ENCODE peak calls at places on chromosomes 16 and 17, in nine cellular contexts. One of them, this sample, is unnamed.

GRCh38 chr17:41695134-41695661 is 6.5 kb downstream of the EIF1 start:
- ATAC-seq in activated naive CD8-positive, alpha-beta T cell treated with anti-CD3 and anti-CD28 coated beads, Interleukin-2, amount 10 ng/mL, durations not matched to agents 7 days and 5 days: no peak
- ATAC-seq in lung: no peak
- ATAC-seq in activated CD8-positive, alpha-beta memory T cell treated with anti-CD3 and anti-CD28 coated beads, Interleukin-2, amount 10 ng/mL, durations not matched to agents 7 days and 5 days: no peak
- ATAC-seq in heart right ventricle: no peak
- ATAC-seq in sciatic nerve: no peak
- ATAC-seq in activated CD4-positive, alpha-beta T cell treated with anti-CD3 and anti-CD28 coated beads for 36 hours: no peak
- ATAC-seq in upper lobe of right lung: no peak
- ATAC-seq in WTC11: no peak
- ATAC-seq in this sample: no peak

GRCh38 chr17:80428796-80429195 is 13.8 kb downstream of the ENDOV start:
- ATAC-seq in activated naive CD8-positive, alpha-beta T cell treated with anti-CD3 and anti-CD28 coated beads, Interleukin-2, amount 10 ng/mL, durations not matched to agents 7 days and 5 days: no peak
- ATAC-seq in upper lobe of right lung: no peak
- ATAC-seq in WTC11: no peak
- ATAC-seq in activated CD8-positive, alpha-beta memory T cell treated with anti-CD3 and anti-CD28 coated beads, Interleukin-2, amount 10 ng/mL, durations not matched to agents 7 days and 5 days: no peak
- ATAC-seq in activated CD4-positive, alpha-beta T cell treated with anti-CD3 and anti-CD28 coated beads for 36 hours: no peak
- ATAC-seq in sciatic nerve: no peak
- ATAC-seq in heart right ventricle: no peak
- ATAC-seq in lung: no peak
- ATAC-seq in this sample: no peak

GRCh38 chr16:8764486-8765250 is 32.8 kb downstream of the TMEM186 start:
- ATAC-seq in sciatic nerve: no peak
- ATAC-seq in activated CD8-positive, alpha-beta memory T cell treated with anti-CD3 and anti-CD28 coated beads, Interleukin-2, amount 10 ng/mL, durations not matched to agents 7 days and 5 days: no peak
- ATAC-seq in activated naive CD8-positive, alpha-beta T cell treated with anti-CD3 and anti-CD28 coated beads, Interleukin-2, amount 10 ng/mL, durations not matched to agents 7 days and 5 days: no peak
- ATAC-seq in lung: no peak
- ATAC-seq in activated CD4-positive, alpha-beta T cell treated with anti-CD3 and anti-CD28 coated beads for 36 hours: no peak
- ATAC-seq in WTC11: peak; percentile 68
- ATAC-seq in heart right ventricle: no peak
- ATAC-seq in upper lobe of right lung: no peak
- ATAC-seq in this sample: no peak

GRCh38 chr17:9252525-9252924 is 231.2 kb downstream of the NTN1 start:
- ATAC-seq in sciatic nerve: no peak
- ATAC-seq in lung: no peak
- ATAC-seq in activated naive CD8-positive, alpha-beta T cell treated with anti-CD3 and anti-CD28 coated beads, Interleukin-2, amount 10 ng/mL, durations not matched to agents 7 days and 5 days: peak; percentile 70
- ATAC-seq in activated CD8-positive, alpha-beta memory T cell treated with anti-CD3 and anti-CD28 coated beads, Interleukin-2, amount 10 ng/mL, durations not matched to agents 7 days and 5 days: no peak
- ATAC-seq in heart right ventricle: no peak
- ATAC-seq in upper lobe of right lung: no peak
- ATAC-seq in activated CD4-positive, alpha-beta T cell treated with anti-CD3 and anti-CD28 coated beads for 36 hours: peak; percentile 93
- ATAC-seq in WTC11: no peak
- ATAC-seq in this sample: no peak

GRCh38 chr17:15255713-15256454 is 9.2 kb downstream of the PMP22 start:
- ATAC-seq in activated naive CD8-positive, alpha-beta T cell treated with anti-CD3 and anti-CD28 coated beads, Interleukin-2, amount 10 ng/mL, durations not matched to agents 7 days and 5 days: no peak
- ATAC-seq in heart right ventricle: no peak
- ATAC-seq in lung: no peak
- ATAC-seq in activated CD4-positive, alpha-beta T cell treated with anti-CD3 and anti-CD28 coated beads for 36 hours: no peak
- ATAC-seq in upper lobe of right lung: no peak
- ATAC-seq in WTC11: no peak
- ATAC-seq in activated CD8-positive, alpha-beta memory T cell treated with anti-CD3 and anti-CD28 coated beads, Interleukin-2, amount 10 ng/mL, durations not matched to agents 7 days and 5 days: no peak
- ATAC-seq in sciatic nerve: no peak
- ATAC-seq in this sample: no peak

GRCh38 chr17:1082579-1082978 is 85.7 kb downstream of the TIMM22 start:
- ATAC-seq in activated CD4-positive, alpha-beta T cell treated with anti-CD3 and anti-CD28 coated beads for 36 hours: no peak
- ATAC-seq in sciatic nerve: no peak
- ATAC-seq in activated CD8-positive, alpha-beta memory T cell treated with anti-CD3 and anti-CD28 coated beads, Interleukin-2, amount 10 ng/mL, durations not matched to agents 7 days and 5 days: no peak
- ATAC-seq in activated naive CD8-positive, alpha-beta T cell treated with anti-CD3 and anti-CD28 coated beads, Interleukin-2, amount 10 ng/mL, durations not matched to agents 7 days and 5 days: no peak
- ATAC-seq in lung: no peak
- ATAC-seq in WTC11: no peak
- ATAC-seq in upper lobe of right lung: no peak
- ATAC-seq in heart right ventricle: no peak
- ATAC-seq in this sample: no peak

GRCh38 chr17:39212200-39212810 is 12.2 kb downstream of the RPL19 start:
- ATAC-seq in upper lobe of right lung: no peak
- ATAC-seq in WTC11: no peak
- ATAC-seq in sciatic nerve: no peak
- ATAC-seq in activated CD4-positive, alpha-beta T cell treated with anti-CD3 and anti-CD28 coated beads for 36 hours: no peak
- ATAC-seq in activated naive CD8-positive, alpha-beta T cell treated with anti-CD3 and anti-CD28 coated beads, Interleukin-2, amount 10 ng/mL, durations not matched to agents 7 days and 5 days: no peak
- ATAC-seq in lung: no peak
- ATAC-seq in heart right ventricle: no peak
- ATAC-seq in activated CD8-positive, alpha-beta memory T cell treated with anti-CD3 and anti-CD28 coated beads, Interleukin-2, amount 10 ng/mL, durations not matched to agents 7 days and 5 days: no peak
- ATAC-seq in this sample: no peak

GRCh38 chr17:38872671-38873385 is 3.0 kb downstream of the LASP1 start:
- ATAC-seq in WTC11: no peak
- ATAC-seq in activated CD8-positive, alpha-beta memory T cell treated with anti-CD3 and anti-CD28 coated beads, Interleukin-2, amount 10 ng/mL, durations not matched to agents 7 days and 5 days: no peak
- ATAC-seq in heart right ventricle: no peak
- ATAC-seq in activated CD4-positive, alpha-beta T cell treated with anti-CD3 and anti-CD28 coated beads for 36 hours: no peak
- ATAC-seq in sciatic nerve: no peak
- ATAC-seq in activated naive CD8-positive, alpha-beta T cell treated with anti-CD3 and anti-CD28 coated beads, Interleukin-2, amount 10 ng/mL, durations not matched to agents 7 days and 5 days: no peak
- ATAC-seq in lung: no peak
- ATAC-seq in upper lobe of right lung: no peak
- ATAC-seq in this sample: no peak

GRCh38 chr17:29572691-29573557 is 4.4 kb downstream of the TP53I13 start:
- ATAC-seq in activated naive CD8-positive, alpha-beta T cell treated with anti-CD3 and anti-CD28 coated beads, Interleukin-2, amount 10 ng/mL, durations not matched to agents 7 days and 5 days: peak; percentile 17
- ATAC-seq in heart right ventricle: peak; percentile 64
- ATAC-seq in WTC11: peak; percentile 14
- ATAC-seq in activated CD4-positive, alpha-beta T cell treated with anti-CD3 and anti-CD28 coated beads for 36 hours: peak; percentile 29
- ATAC-seq in activated CD8-positive, alpha-beta memory T cell treated with anti-CD3 and anti-CD28 coated beads, Interleukin-2, amount 10 ng/mL, durations not matched to agents 7 days and 5 days: peak; percentile 43
- ATAC-seq in lung: no peak
- ATAC-seq in sciatic nerve: peak; percentile 38
- ATAC-seq in upper lobe of right lung: peak; percentile 49
- ATAC-seq in this sample: peak; percentile 61

GRCh38 chr17:4329838-4330237 is 36.6 kb downstream of the UBE2G1 start:
- ATAC-seq in lung: no peak
- ATAC-seq in upper lobe of right lung: no peak
- ATAC-seq in activated CD4-positive, alpha-beta T cell treated with anti-CD3 and anti-CD28 coated beads for 36 hours: peak; percentile 43
- ATAC-seq in activated CD8-positive, alpha-beta memory T cell treated with anti-CD3 and anti-CD28 coated beads, Interleukin-2, amount 10 ng/mL, durations not matched to agents 7 days and 5 days: no peak
- ATAC-seq in activated naive CD8-positive, alpha-beta T cell treated with anti-CD3 and anti-CD28 coated beads, Interleukin-2, amount 10 ng/mL, durations not matched to agents 7 days and 5 days: no peak
- ATAC-seq in sciatic nerve: no peak
- ATAC-seq in heart right ventricle: no peak
- ATAC-seq in WTC11: no peak
- ATAC-seq in this sample: peak; percentile 46

GRCh38 chr16:20023190-20023589 is 50.5 kb downstream of the GPR139 start:
- ATAC-seq in lung: no peak
- ATAC-seq in heart right ventricle: no peak
- ATAC-seq in upper lobe of right lung: no peak
- ATAC-seq in activated naive CD8-positive, alpha-beta T cell treated with anti-CD3 and anti-CD28 coated beads, Interleukin-2, amount 10 ng/mL, durations not matched to agents 7 days and 5 days: no peak
- ATAC-seq in activated CD8-positive, alpha-beta memory T cell treated with anti-CD3 and anti-CD28 coated beads, Interleukin-2, amount 10 ng/mL, durations not matched to agents 7 days and 5 days: no peak
- ATAC-seq in sciatic nerve: no peak
- ATAC-seq in WTC11: no peak
- ATAC-seq in activated CD4-positive, alpha-beta T cell treated with anti-CD3 and anti-CD28 coated beads for 36 hours: no peak
- ATAC-seq in this sample: no peak

GRCh38 chr17:51588063-51588462 is 327.7 kb downstream of the UTP18 start:
- ATAC-seq in sciatic nerve: no peak
- ATAC-seq in activated CD8-positive, alpha-beta memory T cell treated with anti-CD3 and anti-CD28 coated beads, Interleukin-2, amount 10 ng/mL, durations not matched to agents 7 days and 5 days: no peak
- ATAC-seq in upper lobe of right lung: no peak
- ATAC-seq in lung: no peak
- ATAC-seq in heart right ventricle: no peak
- ATAC-seq in activated CD4-positive, alpha-beta T cell treated with anti-CD3 and anti-CD28 coated beads for 36 hours: no peak
- ATAC-seq in activated naive CD8-positive, alpha-beta T cell treated with anti-CD3 and anti-CD28 coated beads, Interleukin-2, amount 10 ng/mL, durations not matched to agents 7 days and 5 days: no peak
- ATAC-seq in WTC11: no peak
- ATAC-seq in this sample: no peak

GRCh38 chr17:47705536-47706481 is 11.8 kb downstream of the TBKBP1 start:
- ATAC-seq in heart right ventricle: no peak
- ATAC-seq in activated CD8-positive, alpha-beta memory T cell treated with anti-CD3 and anti-CD28 coated beads, Interleukin-2, amount 10 ng/mL, durations not matched to agents 7 days and 5 days: peak; percentile 22
- ATAC-seq in WTC11: no peak
- ATAC-seq in activated CD4-positive, alpha-beta T cell treated with anti-CD3 and anti-CD28 coated beads for 36 hours: peak; percentile 57
- ATAC-seq in sciatic nerve: no peak
- ATAC-seq in activated naive CD8-positive, alpha-beta T cell treated with anti-CD3 and anti-CD28 coated beads, Interleukin-2, amount 10 ng/mL, durations not matched to agents 7 days and 5 days: peak; percentile 11
- ATAC-seq in upper lobe of right lung: no peak
- ATAC-seq in lung: no peak
- ATAC-seq in this sample: no peak

GRCh38 chr17:38883592-38884526 is 14.0 kb downstream of the LASP1 start:
- ATAC-seq in sciatic nerve: peak; percentile 35
- ATAC-seq in lung: no peak
- ATAC-seq in activated naive CD8-positive, alpha-beta T cell treated with anti-CD3 and anti-CD28 coated beads, Interleukin-2, amount 10 ng/mL, durations not matched to agents 7 days and 5 days: peak; percentile 7
- ATAC-seq in heart right ventricle: no peak
- ATAC-seq in activated CD4-positive, alpha-beta T cell treated with anti-CD3 and anti-CD28 coated beads for 36 hours: peak; percentile 42
- ATAC-seq in upper lobe of right lung: no peak
- ATAC-seq in activated CD8-positive, alpha-beta memory T cell treated with anti-CD3 and anti-CD28 coated beads, Interleukin-2, amount 10 ng/mL, durations not matched to agents 7 days and 5 days: no peak
- ATAC-seq in WTC11: peak; percentile 20
- ATAC-seq in this sample: no peak

GRCh38 chr17:77212081-77212832 is 71.5 kb downstream of the SEC14L1 start:
- ATAC-seq in sciatic nerve: peak; percentile 11
- ATAC-seq in activated CD8-positive, alpha-beta memory T cell treated with anti-CD3 and anti-CD28 coated beads, Interleukin-2, amount 10 ng/mL, durations not matched to agents 7 days and 5 days: no peak
- ATAC-seq in activated naive CD8-positive, alpha-beta T cell treated with anti-CD3 and anti-CD28 coated beads, Interleukin-2, amount 10 ng/mL, durations not matched to agents 7 days and 5 days: no peak
- ATAC-seq in upper lobe of right lung: peak; percentile 9
- ATAC-seq in heart right ventricle: no peak
- ATAC-seq in lung: no peak
- ATAC-seq in WTC11: no peak
- ATAC-seq in activated CD4-positive, alpha-beta T cell treated with anti-CD3 and anti-CD28 coated beads for 36 hours: no peak
- ATAC-seq in this sample: no peak

GRCh38 chr17:78172284-78173024 is 4.1 kb downstream of the SYNGR2 start:
- ATAC-seq in sciatic nerve: peak; percentile 28
- ATAC-seq in heart right ventricle: peak; percentile 39
- ATAC-seq in activated CD4-positive, alpha-beta T cell treated with anti-CD3 and anti-CD28 coated beads for 36 hours: no peak
- ATAC-seq in WTC11: peak; percentile 4
- ATAC-seq in upper lobe of right lung: peak; percentile 21
- ATAC-seq in lung: no peak
- ATAC-seq in activated CD8-positive, alpha-beta memory T cell treated with anti-CD3 and anti-CD28 coated beads, Interleukin-2, amount 10 ng/mL, durations not matched to agents 7 days and 5 days: no peak
- ATAC-seq in activated naive CD8-positive, alpha-beta T cell treated with anti-CD3 and anti-CD28 coated beads, Interleukin-2, amount 10 ng/mL, durations not matched to agents 7 days and 5 days: no peak
- ATAC-seq in this sample: peak; percentile 10

GRCh38 chr17:71975998-71976649 is 144.7 kb upstream of the SOX9 start:
- ATAC-seq in activated CD8-positive, alpha-beta memory T cell treated with anti-CD3 and anti-CD28 coated beads, Interleukin-2, amount 10 ng/mL, durations not matched to agents 7 days and 5 days: no peak
- ATAC-seq in activated CD4-positive, alpha-beta T cell treated with anti-CD3 and anti-CD28 coated beads for 36 hours: no peak
- ATAC-seq in activated naive CD8-positive, alpha-beta T cell treated with anti-CD3 and anti-CD28 coated beads, Interleukin-2, amount 10 ng/mL, durations not matched to agents 7 days and 5 days: no peak
- ATAC-seq in WTC11: peak; percentile 67
- ATAC-seq in upper lobe of right lung: peak; percentile 73
- ATAC-seq in sciatic nerve: peak; percentile 98
- ATAC-seq in lung: peak; percentile 84
- ATAC-seq in heart right ventricle: peak; percentile 93
- ATAC-seq in this sample: peak; percentile 95

GRCh38 chr17:58534901-58535421 is 20.5 kb upstream of the MTMR4 start:
- ATAC-seq in WTC11: no peak
- ATAC-seq in heart right ventricle: no peak
- ATAC-seq in activated CD4-positive, alpha-beta T cell treated with anti-CD3 and anti-CD28 coated beads for 36 hours: no peak
- ATAC-seq in lung: no peak
- ATAC-seq in activated naive CD8-positive, alpha-beta T cell treated with anti-CD3 and anti-CD28 coated beads, Interleukin-2, amount 10 ng/mL, durations not matched to agents 7 days and 5 days: no peak
- ATAC-seq in upper lobe of right lung: peak; percentile 64
- ATAC-seq in sciatic nerve: no peak
- ATAC-seq in activated CD8-positive, alpha-beta memory T cell treated with anti-CD3 and anti-CD28 coated beads, Interleukin-2, amount 10 ng/mL, durations not matched to agents 7 days and 5 days: no peak
- ATAC-seq in this sample: no peak

GRCh38 chr16:30018731-30019158 is 4.3 kb upstream of the C16orf92 start:
- ATAC-seq in activated CD8-positive, alpha-beta memory T cell treated with anti-CD3 and anti-CD28 coated beads, Interleukin-2, amount 10 ng/mL, durations not matched to agents 7 days and 5 days: no peak
- ATAC-seq in WTC11: no peak
- ATAC-seq in heart right ventricle: no peak
- ATAC-seq in activated naive CD8-positive, alpha-beta T cell treated with anti-CD3 and anti-CD28 coated beads, Interleukin-2, amount 10 ng/mL, durations not matched to agents 7 days and 5 days: no peak
- ATAC-seq in sciatic nerve: no peak
- ATAC-seq in lung: no peak
- ATAC-seq in activated CD4-positive, alpha-beta T cell treated with anti-CD3 and anti-CD28 coated beads for 36 hours: peak; percentile 36
- ATAC-seq in upper lobe of right lung: no peak
- ATAC-seq in this sample: no peak

GRCh38 chr16:79437764-79438728 is 162.5 kb downstream of the MAF start:
- ATAC-seq in upper lobe of right lung: peak; percentile 67
- ATAC-seq in activated CD4-positive, alpha-beta T cell treated with anti-CD3 and anti-CD28 coated beads for 36 hours: no peak
- ATAC-seq in heart right ventricle: peak; percentile 49
- ATAC-seq in activated CD8-positive, alpha-beta memory T cell treated with anti-CD3 and anti-CD28 coated beads, Interleukin-2, amount 10 ng/mL, durations not matched to agents 7 days and 5 days: no peak
- ATAC-seq in WTC11: peak; percentile 83
- ATAC-seq in activated naive CD8-positive, alpha-beta T cell treated with anti-CD3 and anti-CD28 coated beads, Interleukin-2, amount 10 ng/mL, durations not matched to agents 7 days and 5 days: no peak
- ATAC-seq in sciatic nerve: peak; percentile 43
- ATAC-seq in lung: peak; percentile 16
- ATAC-seq in this sample: no peak

GRCh38 chr16:58011652-58012051 is 10.4 kb downstream of the USB1 start:
- ATAC-seq in activated CD8-positive, alpha-beta memory T cell treated with anti-CD3 and anti-CD28 coated beads, Interleukin-2, amount 10 ng/mL, durations not matched to agents 7 days and 5 days: no peak
- ATAC-seq in lung: no peak
- ATAC-seq in WTC11: no peak
- ATAC-seq in activated naive CD8-positive, alpha-beta T cell treated with anti-CD3 and anti-CD28 coated beads, Interleukin-2, amount 10 ng/mL, durations not matched to agents 7 days and 5 days: no peak
- ATAC-seq in heart right ventricle: no peak
- ATAC-seq in sciatic nerve: no peak
- ATAC-seq in activated CD4-positive, alpha-beta T cell treated with anti-CD3 and anti-CD28 coated beads for 36 hours: no peak
- ATAC-seq in upper lobe of right lung: no peak
- ATAC-seq in this sample: no peak

GRCh38 chr17:57679356-57679755 is 65.7 kb downstream of the CCDC182 start:
- ATAC-seq in activated CD8-positive, alpha-beta memory T cell treated with anti-CD3 and anti-CD28 coated beads, Interleukin-2, amount 10 ng/mL, durations not matched to agents 7 days and 5 days: no peak
- ATAC-seq in activated naive CD8-positive, alpha-beta T cell treated with anti-CD3 and anti-CD28 coated beads, Interleukin-2, amount 10 ng/mL, durations not matched to agents 7 days and 5 days: no peak
- ATAC-seq in WTC11: no peak
- ATAC-seq in activated CD4-positive, alpha-beta T cell treated with anti-CD3 and anti-CD28 coated beads for 36 hours: no peak
- ATAC-seq in lung: no peak
- ATAC-seq in upper lobe of right lung: no peak
- ATAC-seq in heart right ventricle: no peak
- ATAC-seq in sciatic nerve: no peak
- ATAC-seq in this sample: no peak

GRCh38 chr17:28144019-28144418 is 101.5 kb downstream of the NLK start:
- ATAC-seq in WTC11: no peak
- ATAC-seq in lung: no peak
- ATAC-seq in activated CD4-positive, alpha-beta T cell treated with anti-CD3 and anti-CD28 coated beads for 36 hours: no peak
- ATAC-seq in upper lobe of right lung: no peak
- ATAC-seq in sciatic nerve: no peak
- ATAC-seq in activated CD8-positive, alpha-beta memory T cell treated with anti-CD3 and anti-CD28 coated beads, Interleukin-2, amount 10 ng/mL, durations not matched to agents 7 days and 5 days: no peak
- ATAC-seq in heart right ventricle: no peak
- ATAC-seq in activated naive CD8-positive, alpha-beta T cell treated with anti-CD3 and anti-CD28 coated beads, Interleukin-2, amount 10 ng/mL, durations not matched to agents 7 days and 5 days: no peak
- ATAC-seq in this sample: no peak

GRCh38 chr17:11028349-11028748 is 190.5 kb upstream of the PIRT start:
- ATAC-seq in activated CD4-positive, alpha-beta T cell treated with anti-CD3 and anti-CD28 coated beads for 36 hours: no peak
- ATAC-seq in activated CD8-positive, alpha-beta memory T cell treated with anti-CD3 and anti-CD28 coated beads, Interleukin-2, amount 10 ng/mL, durations not matched to agents 7 days and 5 days: no peak
- ATAC-seq in WTC11: no peak
- ATAC-seq in heart right ventricle: no peak
- ATAC-seq in lung: no peak
- ATAC-seq in upper lobe of right lung: no peak
- ATAC-seq in sciatic nerve: no peak
- ATAC-seq in activated naive CD8-positive, alpha-beta T cell treated with anti-CD3 and anti-CD28 coated beads, Interleukin-2, amount 10 ng/mL, durations not matched to agents 7 days and 5 days: no peak
- ATAC-seq in this sample: no peak

GRCh38 chr17:4540224-4541040 is 14.8 kb downstream of the MYBBP1A start:
- ATAC-seq in WTC11: peak; percentile 7
- ATAC-seq in activated CD4-positive, alpha-beta T cell treated with anti-CD3 and anti-CD28 coated beads for 36 hours: no peak
- ATAC-seq in activated CD8-positive, alpha-beta memory T cell treated with anti-CD3 and anti-CD28 coated beads, Interleukin-2, amount 10 ng/mL, durations not matched to agents 7 days and 5 days: no peak
- ATAC-seq in lung: no peak
- ATAC-seq in sciatic nerve: no peak
- ATAC-seq in heart right ventricle: no peak
- ATAC-seq in activated naive CD8-positive, alpha-beta T cell treated with anti-CD3 and anti-CD28 coated beads, Interleukin-2, amount 10 ng/mL, durations not matched to agents 7 days and 5 days: no peak
- ATAC-seq in upper lobe of right lung: peak; percentile 25
- ATAC-seq in this sample: no peak

GRCh38 chr17:49114703-49115102 is 17.9 kb upstream of the B4GALNT2 start:
- ATAC-seq in WTC11: no peak
- ATAC-seq in heart right ventricle: no peak
- ATAC-seq in activated CD8-positive, alpha-beta memory T cell treated with anti-CD3 and anti-CD28 coated beads, Interleukin-2, amount 10 ng/mL, durations not matched to agents 7 days and 5 days: no peak
- ATAC-seq in sciatic nerve: no peak
- ATAC-seq in activated naive CD8-positive, alpha-beta T cell treated with anti-CD3 and anti-CD28 coated beads, Interleukin-2, amount 10 ng/mL, durations not matched to agents 7 days and 5 days: no peak
- ATAC-seq in activated CD4-positive, alpha-beta T cell treated with anti-CD3 and anti-CD28 coated beads for 36 hours: no peak
- ATAC-seq in lung: no peak
- ATAC-seq in upper lobe of right lung: no peak
- ATAC-seq in this sample: no peak

GRCh38 chr16:74844041-74844826 is 69.6 kb upstream of the FA2H start:
- ATAC-seq in heart right ventricle: no peak
- ATAC-seq in activated naive CD8-positive, alpha-beta T cell treated with anti-CD3 and anti-CD28 coated beads, Interleukin-2, amount 10 ng/mL, durations not matched to agents 7 days and 5 days: no peak
- ATAC-seq in activated CD8-positive, alpha-beta memory T cell treated with anti-CD3 and anti-CD28 coated beads, Interleukin-2, amount 10 ng/mL, durations not matched to agents 7 days and 5 days: no peak
- ATAC-seq in sciatic nerve: no peak
- ATAC-seq in upper lobe of right lung: no peak
- ATAC-seq in WTC11: no peak
- ATAC-seq in activated CD4-positive, alpha-beta T cell treated with anti-CD3 and anti-CD28 coated beads for 36 hours: no peak
- ATAC-seq in lung: no peak
- ATAC-seq in this sample: no peak

GRCh38 chr17:45320931-45321461 is 4.2 kb upstream of the MAP3K14 start:
- ATAC-seq in lung: no peak
- ATAC-seq in heart right ventricle: no peak
- ATAC-seq in activated CD4-positive, alpha-beta T cell treated with anti-CD3 and anti-CD28 coated beads for 36 hours: no peak
- ATAC-seq in sciatic nerve: no peak
- ATAC-seq in WTC11: no peak
- ATAC-seq in activated CD8-positive, alpha-beta memory T cell treated with anti-CD3 and anti-CD28 coated beads, Interleukin-2, amount 10 ng/mL, durations not matched to agents 7 days and 5 days: no peak
- ATAC-seq in activated naive CD8-positive, alpha-beta T cell treated with anti-CD3 and anti-CD28 coated beads, Interleukin-2, amount 10 ng/mL, durations not matched to agents 7 days and 5 days: no peak
- ATAC-seq in upper lobe of right lung: no peak
- ATAC-seq in this sample: no peak